ENCODE peak calls at places on chromosomes 6 and 20, in eight cellular contexts. S, D, G, Z, I, C, H and M are unnamed samples.

GRCh38 chr6:14082287-14082686 is 35.3 kb upstream of the CD83 start:
- DNase-seq in S (no peak), D (no peak), G (no peak), Z (no peak), I (no peak), C (no peak), H (no peak), M (no peak)

GRCh38 chr6:37713529-37714119 is 15.9 kb upstream of the MDGA1 start:
- DNase-seq in S (peak), D (peak), G (no peak), Z (peak), I (no peak), C (no peak), H (no peak), M (peak)

GRCh38 chr6:14277405-14277930 is 159.9 kb downstream of the CD83 start:
- DNase-seq in S (no peak), D (no peak), G (no peak), Z (no peak), I (no peak), C (no peak), H (no peak), M (no peak)

GRCh38 chr6:37776546-37776945 is 43.0 kb upstream of the ZFAND3 start:
- DNase-seq in S (no peak), D (no peak), G (no peak), Z (no peak), I (no peak), C (no peak), H (no peak), M (no peak)

GRCh38 chr6:50843842-50844241 is 25.2 kb downstream of the TFAP2B start:
- DNase-seq in S (peak), D (no peak), G (no peak), Z (no peak), I (no peak), C (peak), H (no peak), M (no peak)

GRCh38 chr6:117908246-117909107 is 1.4 kb downstream of the SLC35F1 start:
- DNase-seq in S (no peak), D (no peak), G (no peak), Z (no peak), I (no peak), C (peak), H (no peak), M (no peak)

GRCh38 chr6:40893021-40893420 is 146.0 kb downstream of the UNC5CL start:
- DNase-seq in S (no peak), D (no peak), G (no peak), Z (no peak), I (no peak), C (no peak), H (no peak), M (no peak)

GRCh38 chr6:160167547-160168391 is 46.2 kb downstream of the SLC22A1 start:
- DNase-seq in S (peak), D (no peak), G (no peak), Z (no peak), I (no peak), C (peak), H (no peak), M (no peak)

GRCh38 chr20:19813839-19814238 is 55.8 kb downstream of the RIN2 start:
- DNase-seq in S (no peak), D (peak), G (no peak), Z (peak), I (no peak), C (no peak), H (no peak), M (peak)

GRCh38 chr6:120274547-120274946 is 925.0 kb upstream of the MAN1A1 start:
- DNase-seq in S (no peak), D (no peak), G (no peak), Z (no peak), I (no peak), C (no peak), H (no peak), M (no peak)

GRCh38 chr6:152201134-152201533 is 393.7 kb downstream of the ESR1 start:
- DNase-seq in S (no peak), D (no peak), G (no peak), Z (no peak), I (no peak), C (no peak), H (no peak), M (no peak)

GRCh38 chr6:126625019-126625418 is 285.1 kb downstream of the CENPW start:
- DNase-seq in S (peak), D (peak), G (no peak), Z (peak), I (no peak), C (peak), H (peak), M (peak)

GRCh38 chr6:121521164-121521555 is 85.7 kb downstream of the GJA1 start:
- DNase-seq in S (peak), D (no peak), G (no peak), Z (no peak), I (no peak), C (peak), H (no peak), M (no peak)

GRCh38 chr6:7787137-7787575 is 61.3 kb downstream of the BMP6 start:
- DNase-seq in S (peak), D (peak), G (no peak), Z (peak), I (peak), C (no peak), H (peak), M (peak)

GRCh38 chr20:1764136-1765033 is 106.8 kb upstream of the SIRPG start:
- DNase-seq in S (peak), D (peak), G (peak), Z (peak), I (peak), C (peak), H (peak), M (peak)

DNA sequence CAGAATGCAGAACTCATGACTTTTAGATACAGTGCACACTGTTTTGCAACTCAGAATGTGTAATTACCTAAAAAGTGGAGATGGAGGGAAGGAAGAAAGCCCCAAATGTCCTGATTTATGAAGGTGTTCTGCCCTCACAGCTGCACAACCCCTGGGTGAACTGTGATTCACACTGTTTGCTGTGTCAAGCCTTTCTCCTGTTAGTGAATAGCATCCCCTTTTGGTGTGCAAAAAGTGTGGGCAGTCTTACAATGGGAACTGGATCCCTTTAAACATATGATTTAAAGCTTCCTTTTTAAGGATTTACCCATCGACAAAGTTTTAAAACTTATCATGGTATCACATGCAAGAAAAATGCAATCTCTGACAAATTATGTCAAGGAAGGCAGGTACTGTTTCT is 633.4 kb upstream of the EPHA7 start:
- DNase-seq in S (peak), D (no peak), G (no peak), Z (peak), I (no peak), C (peak), H (no peak), M (peak)
- TF ChIP-seq CTCF in S (peak), D (peak), G (no peak), Z (peak), I (peak), C (peak), H (peak), M (no peak)

GRCh38 chr6:66289889-66290288 is 582.9 kb upstream of the EYS start:
- DNase-seq in S (no peak), D (no peak), G (no peak), Z (no peak), I (no peak), C (peak), H (no peak), M (no peak)

GRCh38 chr6:66291905-66292304 is 584.9 kb upstream of the EYS start:
- DNase-seq in S (no peak), D (no peak), G (no peak), Z (no peak), I (no peak), C (no peak), H (no peak), M (no peak)
- H3K4me3 ChIP-seq in S (no peak), D (no peak), G (no peak), Z (no peak), I (no peak), C (no peak), H (no peak), M (no peak)

DNA sequence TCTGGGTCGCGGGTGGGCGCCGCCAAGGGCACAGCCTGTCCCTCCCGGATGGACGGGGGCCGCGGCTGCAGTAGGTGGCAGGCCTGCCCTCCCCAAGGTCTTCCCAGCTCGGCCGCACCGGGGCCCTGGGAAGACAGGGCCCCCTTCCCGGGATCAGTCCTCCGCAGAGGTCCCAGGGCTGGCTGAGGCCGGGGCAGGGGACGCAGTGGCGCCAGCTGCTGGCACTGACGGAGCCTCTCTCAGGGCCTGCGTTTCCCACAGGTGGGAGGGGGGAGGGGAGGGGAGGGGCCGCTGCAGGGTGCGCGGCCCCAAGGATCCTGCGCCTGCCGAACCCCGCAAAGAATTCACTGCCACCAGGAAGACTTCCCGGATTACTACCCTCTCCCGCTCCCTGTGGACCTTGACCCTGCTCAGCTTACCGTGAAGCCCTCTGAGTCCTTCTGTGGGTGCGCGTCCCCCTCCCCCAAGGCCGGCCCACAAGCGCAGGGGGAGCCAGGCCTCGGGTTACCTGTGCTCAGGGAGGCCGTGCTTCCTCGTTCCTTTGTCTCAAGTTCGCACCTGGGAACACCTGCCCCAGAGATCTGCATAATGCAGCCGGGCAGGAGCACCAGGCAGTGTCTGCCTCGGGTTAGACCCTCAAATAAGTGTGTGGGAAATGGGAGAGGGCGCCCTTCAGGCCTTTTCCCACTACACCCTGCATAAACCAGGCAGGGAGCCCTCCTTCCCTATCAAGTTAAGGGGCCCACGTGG is 5.1 kb downstream of the LZTS3 start:
- DNase-seq in S (no peak), D (no peak), G (no peak), Z (no peak), I (no peak), C (peak), H (no peak), M (no peak)
- TF ChIP-seq CTCF in S (no peak), D (no peak), G (no peak), Z (no peak), I (peak), C (peak), H (no peak), M (no peak)

GRCh38 chr20:51118216-51118615 is 95.3 kb upstream of the KCNG1 start:
- DNase-seq in S (no peak), D (no peak), G (no peak), Z (no peak), I (no peak), C (no peak), H (no peak), M (no peak)

GRCh38 chr20:51120438-51120837 is 97.5 kb upstream of the KCNG1 start:
- DNase-seq in S (no peak), D (no peak), G (no peak), Z (no peak), I (no peak), C (no peak), H (no peak), M (no peak)

GRCh38 chr20:51121272-51121671 is 98.4 kb upstream of the KCNG1 start:
- DNase-seq in S (no peak), D (no peak), G (no peak), Z (no peak), I (no peak), C (no peak), H (no peak), M (no peak)

GRCh38 chr20:51118985-51119527 is 96.1 kb upstream of the KCNG1 start:
- DNase-seq in S (no peak), D (no peak), G (no peak), Z (no peak), I (no peak), C (no peak), H (no peak), M (no peak)

DNA sequence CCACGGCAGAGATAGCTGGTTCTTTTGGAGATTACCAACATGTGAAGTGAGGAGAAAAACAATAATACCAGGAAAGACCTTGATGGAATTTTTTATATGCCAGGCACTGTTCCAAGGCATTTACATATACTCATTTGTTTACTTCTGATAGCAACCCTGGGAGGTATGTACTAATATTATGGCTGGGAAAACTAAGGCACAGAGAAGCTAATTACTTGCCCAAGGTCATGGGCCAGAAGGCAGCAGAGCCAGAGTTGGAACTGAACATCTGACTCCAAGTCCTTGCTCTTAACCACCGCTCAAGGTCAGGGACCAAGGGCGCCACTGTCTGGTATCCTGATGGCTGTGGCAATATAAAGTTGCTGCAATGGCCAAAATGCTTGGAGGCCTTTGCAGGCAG is 97.0 kb upstream of the KCNG1 start:
- DNase-seq in S (no peak), D (no peak), G (no peak), Z (no peak), I (no peak), C (no peak), H (no peak), M (no peak)
- H3K4me3 ChIP-seq in S (no peak), D (no peak), G (no peak), Z (no peak), I (no peak), C (no peak), H (no peak), M (no peak)

GRCh38 chr6:99186417-99186816 is 163.1 kb downstream of the FAXC start:
- DNase-seq in S (no peak), D (no peak), G (no peak), Z (no peak), I (no peak), C (no peak), H (no peak), M (no peak)
- TF ChIP-seq CTCF in S (no peak), D (no peak), G (no peak), Z (no peak), I (no peak), C (no peak), H (no peak), M (no peak)

DNA sequence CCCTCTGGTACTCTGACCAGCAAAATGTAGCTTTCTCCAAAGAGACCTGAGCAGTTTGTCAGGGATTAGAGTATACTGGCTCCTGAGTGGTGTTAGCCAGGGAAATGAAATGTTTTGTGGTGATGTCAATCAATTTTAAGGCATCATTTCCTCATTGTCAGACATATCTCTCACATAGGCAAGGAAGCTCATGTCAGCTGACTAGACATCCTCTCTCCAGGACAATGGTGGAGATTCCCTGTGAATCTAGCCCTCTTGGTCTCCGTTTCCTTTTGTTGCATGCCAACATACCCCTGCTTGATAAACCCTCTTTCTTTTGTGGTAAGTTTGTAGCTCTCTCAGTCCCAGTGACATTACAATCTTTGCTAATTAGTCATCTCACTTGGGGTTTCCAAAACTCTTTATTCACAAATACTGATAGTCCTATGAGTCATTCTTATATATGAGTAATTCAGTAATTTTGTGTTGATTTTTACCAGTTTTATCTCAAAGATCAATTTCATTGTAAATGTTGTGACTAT is 135.6 kb upstream of the PTPRK start:
- DNase-seq in S (peak), D (peak), G (no peak), Z (peak), I (no peak), C (peak), H (peak), M (peak)
- H3K4me3 ChIP-seq in S (no peak), D (no peak), G (no peak), Z (no peak), I (no peak), C (no peak), H (no peak), M (no peak)